ENCODE peak calls at places on chromosomes 13 and 19, in four cellular contexts. V, K, L and F are unnamed samples.

GRCh38 chr19:5360003-5360820 is 19.6 kb upstream of the PTPRS start:
- DNase-seq in L (no peak), K (no peak), V (no peak), F (peak)

GRCh38 chr19:3234800-3235199 is 10.3 kb downstream of the CELF5 start:
- DNase-seq in L (no peak), V (peak), K (peak), F (peak)

GRCh38 chr13:101492251-101492910 is 39.9 kb downstream of the ITGBL1 start:
- DNase-seq in K (no peak), L (no peak), V (no peak), F (no peak)

GRCh38 chr13:114107686-114108081 is 24.7 kb downstream of the RASA3 start:
- DNase-seq in L (no peak), K (no peak), V (peak), F (peak)

GRCh38 chr19:9913237-9914000 is 22.9 kb downstream of the OLFM2 start:
- DNase-seq in K (peak), V (peak), L (no peak), F (peak)

GRCh38 chr19:48210005-48210404 is 39.5 kb downstream of the ZSWIM9 start:
- DNase-seq in V (no peak), L (no peak), K (no peak), F (no peak)

GRCh38 chr19:39389621-39390414 is 1.1 kb downstream of the PAF1 start:
- DNase-seq in V (no peak), K (no peak), L (no peak), F (no peak)

GRCh38 chr13:24032674-24033073 is 127.8 kb upstream of the SPATA13 start:
- DNase-seq in L (no peak), V (no peak), K (no peak), F (no peak)

GRCh38 chr13:46748300-46748699 is 48.7 kb downstream of the ESD start:
- DNase-seq in L (no peak), K (no peak), V (no peak), F (peak)

GRCh38 chr19:51807111-51807701 is 12.2 kb downstream of the FPR3 start:
- DNase-seq in V (peak), K (peak), L (no peak), F (no peak)

GRCh38 chr19:3104708-3104983 is 10.5 kb downstream of the GNA11 start:
- DNase-seq in L (no peak), V (no peak), K (no peak), F (no peak)

GRCh38 chr19:42469311-42470239 is 26.8 kb upstream of the CXCL17 start:
- DNase-seq in V (no peak), K (no peak), L (no peak), F (no peak)

GRCh38 chr19:17353386-17353785 is 16.0 kb downstream of the GTPBP3 start:
- DNase-seq in L (no peak), K (no peak), V (no peak), F (no peak)

GRCh38 chr19:15426485-15427349 is 7.9 kb upstream of the AKAP8L start:
- DNase-seq in V (no peak), L (no peak), K (no peak), F (peak)

GRCh38 chr13:49100637-49101570 is 119.2 kb upstream of the MLNR start:
- DNase-seq in V (no peak), K (no peak), L (no peak), F (no peak)

GRCh38 chr13:91017031-91017668 is 330.3 kb upstream of the MIR17HG start:
- DNase-seq in L (peak), K (peak), V (peak), F (peak)

GRCh38 chr19:42313096-42313839 is at the start of gene TMEM145:
- DNase-seq in K (peak), L (no peak), V (peak), F (peak)

GRCh38 chr19:46890423-46891170 is 29.8 kb downstream of the ARHGAP35 start:
- DNase-seq in K (no peak), L (no peak), V (no peak), F (no peak)

GRCh38 chr13:31747966-31748365 is 8.6 kb downstream of the RXFP2 start:
- DNase-seq in L (no peak), V (no peak), K (no peak), F (no peak)

GRCh38 chr13:31747271-31747670 is 7.9 kb downstream of the RXFP2 start:
- DNase-seq in V (no peak), L (no peak), K (no peak), F (no peak)

GRCh38 chr13:31739226-31739625 is at the start of gene RXFP2:
- DNase-seq in V (no peak), K (no peak), L (no peak), F (no peak)

DNA sequence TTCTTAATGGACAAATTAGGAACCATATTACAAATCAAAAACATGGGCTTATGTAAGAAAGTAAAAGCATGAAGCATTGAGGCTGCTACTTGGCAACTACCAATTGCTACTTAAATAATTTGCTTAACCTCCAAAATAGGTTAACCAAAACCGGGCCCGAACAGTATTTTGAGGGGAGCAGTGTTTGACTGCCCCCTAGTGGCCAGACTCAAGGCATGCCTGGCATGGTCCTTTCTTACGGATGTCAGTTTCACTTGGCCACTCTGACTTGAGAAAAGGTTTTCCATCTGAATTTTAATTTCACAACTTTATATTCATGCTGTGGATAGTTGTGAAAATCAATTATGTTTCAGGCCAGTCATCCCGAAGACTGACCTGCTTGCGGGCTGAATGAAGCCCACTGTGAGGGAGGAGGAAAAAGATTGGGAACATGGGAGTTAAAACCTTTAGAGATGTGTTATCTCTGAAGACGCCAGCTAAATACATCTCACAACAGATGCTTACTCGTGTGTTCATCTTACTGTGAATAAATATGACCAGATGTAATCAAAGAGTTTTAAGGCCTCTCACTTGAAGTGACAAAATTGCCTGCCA is 2.9 kb downstream of the RXFP2 start:
- DNase-seq in L (peak), V (peak), K (peak), F (peak)
- TF ChIP-seq MAX in L (no peak), V (no peak), K (no peak), F (no peak)

GRCh38 chr19:1665565-1666047 is 13.2 kb upstream of the TCF3 start:
- DNase-seq in K (peak), V (no peak), L (no peak), F (no peak)

GRCh38 chr19:1671716-1672037 is 19.3 kb upstream of the TCF3 start:
- DNase-seq in K (peak), L (no peak), V (no peak), F (no peak)

GRCh38 chr19:1668339-1669123 is 16.1 kb upstream of the TCF3 start:
- DNase-seq in K (no peak), L (no peak), V (no peak), F (no peak)

GRCh38 chr19:1663854-1664253 is 11.4 kb upstream of the TCF3 start:
- DNase-seq in K (no peak), V (no peak), L (no peak), F (no peak)

DNA sequence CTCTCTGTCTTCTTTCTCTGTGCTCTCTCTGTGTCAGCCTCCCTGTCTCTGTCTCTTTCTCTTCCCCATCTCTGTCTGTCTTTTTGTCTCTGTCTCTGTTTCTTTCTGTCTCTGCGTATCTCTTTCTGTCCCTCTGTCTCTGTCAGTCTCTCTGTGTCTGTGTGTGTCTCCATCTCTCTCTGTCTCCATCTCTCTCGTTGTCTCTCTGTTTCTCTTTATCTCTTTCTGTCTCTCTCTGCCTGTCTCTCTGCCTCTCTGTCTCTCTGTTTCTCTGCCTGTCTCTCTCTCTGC is 15.6 kb upstream of the TCF3 start:
- DNase-seq in V (no peak), L (no peak), K (no peak), F (no peak)
- TF ChIP-seq USF1 in V (no peak), L (no peak), K (no peak), F (no peak)

DNA sequence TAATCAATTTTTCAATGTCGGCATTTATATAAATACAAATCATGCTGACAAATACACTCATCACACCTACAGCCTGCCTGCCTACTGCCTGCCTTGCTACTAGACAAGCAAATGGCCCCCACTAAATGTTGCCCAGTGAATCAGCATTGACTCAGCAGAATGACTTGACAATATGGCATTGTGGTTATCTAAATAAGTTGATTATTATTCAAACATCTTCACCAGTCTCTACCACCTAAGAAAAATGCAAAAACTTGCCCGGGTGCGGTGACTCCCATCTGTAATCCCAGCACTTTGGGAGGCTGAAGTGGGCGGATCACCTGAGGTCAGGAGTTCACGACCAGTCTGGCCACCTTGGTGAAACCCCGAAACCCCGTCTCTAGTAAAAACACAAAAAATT is 296.1 kb downstream of the PCDH9 start:
- DNase-seq in L (no peak), K (peak), V (no peak), F (no peak)
- TF ChIP-seq MAX in L (no peak), K (no peak), V (no peak), F (no peak)

GRCh38 chr13:22717036-22717435 is 463.7 kb upstream of the SGCG start:
- DNase-seq in V (no peak), K (no peak), L (no peak), F (no peak)
- TF ChIP-seq USF1 in V (no peak), K (no peak), L (no peak), F (no peak)

GRCh38 chr19:29687244-29687896 is 22.1 kb downstream of the PLEKHF1 start:
- DNase-seq in V (no peak), K (no peak), L (no peak), F (no peak)
- TF ChIP-seq MAX in V (no peak), K (no peak), L (no peak), F (no peak)

DNA sequence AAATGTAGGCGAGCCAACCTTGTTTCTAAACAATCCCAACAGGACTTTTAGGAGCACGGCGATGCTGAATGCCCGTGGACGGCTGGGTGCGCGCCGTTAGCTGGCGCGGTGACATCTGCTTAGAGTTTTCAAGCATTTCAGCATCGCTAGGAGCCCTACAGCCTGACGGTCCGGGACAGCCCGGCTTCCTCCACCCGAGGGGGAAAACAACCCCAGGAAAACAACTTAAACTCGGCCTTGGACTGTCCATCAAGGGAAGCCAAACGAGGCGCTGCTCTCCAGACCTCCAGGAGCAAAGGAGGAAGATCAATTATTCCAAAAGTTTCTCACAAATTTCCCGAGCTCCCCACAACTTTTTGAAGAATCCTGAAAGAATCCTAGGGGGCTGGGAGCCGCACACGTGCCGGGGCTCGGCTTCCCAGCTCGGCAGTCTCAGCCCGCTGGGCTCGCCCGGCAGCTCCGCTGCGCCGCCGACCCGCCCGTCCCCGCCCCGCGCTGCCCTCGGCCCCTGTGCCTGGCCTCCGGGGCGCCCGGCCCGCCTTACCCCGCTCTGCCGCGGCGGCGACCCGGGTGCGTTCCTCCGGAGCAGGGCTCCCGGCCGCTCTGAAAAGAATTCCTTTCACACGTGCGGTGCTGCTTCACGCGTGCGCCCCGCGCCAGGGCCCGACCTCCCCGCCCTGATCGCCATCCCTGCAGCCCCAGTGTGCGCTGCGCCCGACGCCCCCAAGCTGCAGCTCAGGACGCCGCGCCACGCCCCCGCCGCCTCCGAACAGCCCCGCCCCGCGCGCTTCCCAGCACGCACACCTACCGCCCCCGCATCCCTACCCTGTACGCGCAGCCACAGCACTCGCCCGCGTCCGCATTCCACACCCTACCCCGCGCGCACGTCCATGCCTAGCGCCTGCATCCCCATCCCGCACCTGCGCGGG is at the start of gene GJA3:
- DNase-seq in V (peak), K (peak), L (no peak), F (peak)
- TF ChIP-seq USF1 in V (no peak), K (no peak), L (no peak), F (no peak)